ENCODE peak calls at places on chromosomes 3 and 15, in eight cellular contexts. L is glutamatergic neuron; B is NCI-H460; I is CD4-positive, CD25-positive, alpha-beta regulatory T cell; O is dorsolateral prefrontal cortex; X is tibial nerve; E is stimulated activated CD8-positive, alpha-beta memory T cell treated with anti-CD3 and anti-CD28 coated beads, Interleukin-15, amount 100 ng/mL, for 24 hours; T is fibroblast of mammary gland. Z is an unnamed sample.

GRCh38 chr15:58380280-58380945 is 51.4 kb upstream of the LIPC start:
- DNase-seq in L (no peak), B (no peak), I (no peak), O (no peak), X (no peak), E (no peak), T (no peak), Z (no peak)

GRCh38 chr15:65613365-65613764 is 2.4 kb upstream of the INTS14 start:
- DNase-seq in L (no peak), B (no peak), I (no peak), O (no peak), X (no peak), E (no peak), T (no peak), Z (no peak)

GRCh38 chr3:194871143-194871863 is 185.6 kb downstream of the FAM43A start:
- DNase-seq in L (peak), B (no peak), I (no peak), O (no peak), X (peak), E (no peak), T (peak), Z (no peak)

GRCh38 chr3:174620138-174620537 is 239.0 kb upstream of the NAALADL2 start:
- DNase-seq in L (no peak), B (no peak), I (no peak), O (no peak), X (no peak), E (no peak), T (peak), Z (no peak)

GRCh38 chr3:5787863-5788488 is 600.5 kb downstream of the EDEM1 start:
- DNase-seq in L (peak), B (no peak), I (no peak), O (peak), X (no peak), E (no peak), T (no peak), Z (peak)

GRCh38 chr3:114308830-114309229 is 15.0 kb downstream of the TIGIT start:
- DNase-seq in L (no peak), B (no peak), I (peak), O (no peak), X (no peak), E (no peak), T (no peak), Z (no peak)

GRCh38 chr3:20215636-20216035 is 29.6 kb upstream of the SGO1 start:
- DNase-seq in L (no peak), B (no peak), I (no peak), O (no peak), X (no peak), E (no peak), T (no peak), Z (no peak)

GRCh38 chr3:113968986-113969385 is 21.2 kb downstream of the ZDHHC23 start:
- DNase-seq in L (no peak), B (no peak), I (no peak), O (no peak), X (no peak), E (no peak), T (peak), Z (no peak)